ENCODE peak calls at places on chromosomes 2 and 18, in eight cellular contexts. S is body of pancreas, J is posterior vena cava, Z is cardiac muscle cell, Q is mammary epithelial cell, L is sigmoid colon, M is pons, D is breast epithelium. K is an unnamed sample.

GRCh38 chr2:18455256-18455862 is 105.1 kb downstream of the RDH14 start:
- DNase-seq in S (no peak), J (no peak), Z (peak), Q (peak), L (no peak), M (peak), D (no peak), K (no peak)

GRCh38 chr2:48406950-48407349 is 123.0 kb upstream of the STON1 start:
- DNase-seq in S (no peak), J (no peak), Z (no peak), Q (no peak), L (no peak), M (no peak), D (no peak), K (no peak)

GRCh38 chr2:239006886-239007285 is 159.0 kb downstream of the TWIST2 start:
- DNase-seq in S (no peak), J (no peak), Z (no peak), Q (peak), L (no peak), M (no peak), D (no peak), K (no peak)

GRCh38 chr18:50190236-50190635 is 4.7 kb downstream of the MYO5B start:
- DNase-seq in S (no peak), J (no peak), Z (no peak), Q (peak), L (no peak), M (no peak), D (no peak), K (no peak)

GRCh38 chr2:50455351-50455750 is 576.6 kb downstream of the NRXN1 start:
- DNase-seq in S (no peak), J (no peak), Z (no peak), Q (no peak), L (no peak), M (no peak), D (no peak), K (no peak)

GRCh38 chr2:55526174-55526573 is 6.7 kb downstream of the CFAP36 start:
- DNase-seq in S (no peak), J (no peak), Z (no peak), Q (no peak), L (no peak), M (no peak), D (no peak), K (no peak)

GRCh38 chr2:233926806-233927205 is 9.6 kb downstream of the TRPM8 start:
- DNase-seq in S (peak), J (no peak), Z (no peak), Q (peak), L (no peak), M (no peak), D (no peak), K (no peak)

GRCh38 chr2:26542676-26543505 is 65.0 kb upstream of the OTOF start:
- DNase-seq in S (no peak), J (peak), Z (no peak), Q (no peak), L (peak), M (no peak), D (no peak), K (no peak)

GRCh38 chr18:63440219-63440618 is 17.9 kb upstream of the VPS4B start:
- DNase-seq in S (no peak), J (no peak), Z (no peak), Q (peak), L (peak), M (no peak), D (no peak), K (no peak)

GRCh38 chr2:188410504-188411235 is 119.0 kb downstream of the GULP1 start:
- DNase-seq in S (no peak), J (peak), Z (no peak), Q (peak), L (no peak), M (no peak), D (no peak), K (no peak)

GRCh38 chr2:69798909-69799526 is 30.4 kb upstream of the GMCL1 start:
- DNase-seq in S (no peak), J (no peak), Z (peak), Q (peak), L (no peak), M (no peak), D (no peak), K (no peak)

K was measured in effector memory CD4-positive, alpha-beta T cell.